ENCODE peak calls at places on chromosomes 12 and 14, in seven cellular contexts. W is dorsolateral prefrontal cortex, Q is A549, X is ovary, B is stomach, I is foreskin fibroblast, Z is heart right ventricle. Y is an unnamed sample.

GRCh38 chr12:45407188-45407850 is 191.4 kb downstream of the ANO6 start:
- DNase-seq in B (peak), Z (peak), W (no peak), Q (no peak), I (no peak), X (no peak), Y (no peak)

GRCh38 chr14:36671149-36671548 is 9.5 kb downstream of the PAX9 start:
- DNase-seq in Z (no peak), Q (no peak), W (no peak), I (no peak), B (no peak), X (no peak), Y (no peak)

GRCh38 chr14:33700052-33700451 is 250.8 kb downstream of the EGLN3 start:
- DNase-seq in W (no peak), Q (no peak), Z (no peak), I (no peak), X (no peak), B (no peak), Y (no peak)

GRCh38 chr14:65231286-65231980 is 129.1 kb upstream of the MAX start:
- DNase-seq in X (no peak), Z (no peak), W (no peak), Q (no peak), I (no peak), B (no peak), Y (no peak)

GRCh38 chr14:104723651-104724406 is at the start of gene ADSS1:
- DNase-seq in X (peak), Z (peak), I (peak), Q (peak), B (peak), W (no peak), Y (no peak)

GRCh38 chr12:72241552-72241951 is 30.6 kb upstream of the TRHDE start:
- DNase-seq in X (no peak), W (no peak), Q (no peak), B (no peak), Z (no peak), I (no peak), Y (no peak)

GRCh38 chr12:92079054-92079385 is 66.6 kb downstream of the BTG1 start:
- DNase-seq in I (no peak), Z (no peak), Q (no peak), W (no peak), B (no peak), X (no peak), Y (no peak)

GRCh38 chr12:25186788-25187397 is 8.1 kb downstream of the DNAI7 start:
- DNase-seq in X (no peak), Z (no peak), I (no peak), W (no peak), Q (no peak), B (no peak), Y (no peak)

GRCh38 chr12:130868412-130868811 is 3.5 kb upstream of the RAN start:
- DNase-seq in Q (no peak), I (no peak), X (no peak), W (no peak), Z (no peak), B (no peak), Y (no peak)

GRCh38 chr14:93780811-93781210 is 7.5 kb downstream of the PRIMA1 start:
- DNase-seq in B (no peak), Q (no peak), W (no peak), Z (no peak), I (no peak), X (no peak), Y (no peak)

GRCh38 chr12:96811083-96811482 is 96.0 kb upstream of the NEDD1 start:
- DNase-seq in W (no peak), B (no peak), X (no peak), Q (peak), I (peak), Z (no peak), Y (peak)

GRCh38 chr14:95652690-95653089 is 33.5 kb upstream of the TCL1B start:
- DNase-seq in B (no peak), W (no peak), X (no peak), I (no peak), Q (no peak), Z (no peak), Y (no peak)

GRCh38 chr12:75446857-75447256 is 33.7 kb upstream of the GLIPR1 start:
- DNase-seq in B (no peak), Z (no peak), I (peak), X (no peak), W (no peak), Q (peak), Y (peak)

GRCh38 chr14:68692916-68693771 is 99.7 kb downstream of the ZFP36L1 start:
- DNase-seq in B (no peak), Q (no peak), X (no peak), I (peak), Z (no peak), W (no peak), Y (peak)

GRCh38 chr12:111636209-111636928 is 37.3 kb upstream of the ATXN2 start:
- DNase-seq in B (peak), Q (no peak), Z (peak), W (peak), I (peak), X (peak), Y (peak)

GRCh38 chr14:35384386-35385041 is 20.0 kb downstream of the NFKBIA start:
- DNase-seq in I (peak), X (peak), Q (no peak), W (no peak), Z (peak), B (no peak), Y (peak)

GRCh38 chr12:26043139-26044006 is 81.5 kb downstream of the BHLHE41 start:
- DNase-seq in I (no peak), Z (no peak), W (no peak), B (no peak), X (no peak), Q (no peak), Y (no peak)

GRCh38 chr14:21241218-21241819 is 27.9 kb downstream of the HNRNPC start:
- DNase-seq in X (no peak), Q (no peak), I (peak), Z (no peak), B (no peak), W (no peak), Y (no peak)

GRCh38 chr12:62621239-62621638 is 154.6 kb downstream of the MON2 start:
- DNase-seq in Q (no peak), W (no peak), Z (no peak), I (no peak), X (no peak), B (no peak), Y (no peak)

GRCh38 chr12:112309797-112310196 is 72.4 kb downstream of the HECTD4 start:
- DNase-seq in W (no peak), X (no peak), B (no peak), I (no peak), Q (no peak), Z (no peak), Y (no peak)

GRCh38 chr12:124774462-124775167 is 89.0 kb downstream of the SCARB1 start:
- DNase-seq in Z (no peak), W (peak), Q (no peak), I (peak), X (peak), B (no peak), Y (peak)

GRCh38 chr12:19775241-19775640 is 335.9 kb downstream of the AEBP2 start:
- DNase-seq in I (no peak), B (no peak), X (no peak), Z (no peak), Q (no peak), W (no peak), Y (no peak)

GRCh38 chr14:73260574-73260973 is 23.3 kb downstream of the PAPLN start:
- DNase-seq in X (no peak), W (no peak), Q (no peak), I (no peak), Z (no peak), B (no peak), Y (no peak)

GRCh38 chr12:27534765-27535161 is 10.8 kb downstream of the PPFIBP1 start:
- DNase-seq in B (no peak), W (no peak), I (no peak), X (no peak), Z (no peak), Q (no peak), Y (no peak)

GRCh38 chr12:59044791-59045190 is 124.5 kb upstream of the LRIG3 start:
- DNase-seq in X (no peak), Q (no peak), W (no peak), I (no peak), B (no peak), Z (no peak), Y (no peak)

GRCh38 chr12:124381454-124382207 is 86.7 kb downstream of the RFLNA start:
- DNase-seq in X (peak), W (peak), Z (peak), I (peak), Q (peak), B (peak), Y (no peak)

GRCh38 chr14:104936361-104937155 is 11.9 kb downstream of the PLD4 start:
- DNase-seq in I (no peak), Q (no peak), W (no peak), B (no peak), X (no peak), Z (no peak), Y (no peak)

GRCh38 chr12:111342376-111342775 is 26.5 kb downstream of the PHETA1 start:
- DNase-seq in W (no peak), I (no peak), X (no peak), Q (no peak), B (no peak), Z (no peak), Y (no peak)

GRCh38 chr12:100752841-100753240 is 41.7 kb upstream of the ANO4 start:
- DNase-seq in X (no peak), B (no peak), I (no peak), W (no peak), Q (no peak), Z (no peak), Y (no peak)

GRCh38 chr14:103361868-103362267 is 23.3 kb upstream of the MARK3 start:
- DNase-seq in W (no peak), B (no peak), Z (no peak), X (no peak), Q (peak), I (peak), Y (peak)

GRCh38 chr14:89384023-89384422 is 33.0 kb downstream of the FOXN3 start:
- DNase-seq in I (no peak), Q (no peak), W (no peak), B (no peak), X (no peak), Z (no peak), Y (no peak)

GRCh38 chr12:69510176-69510827 is 40.1 kb downstream of the FRS2 start:
- DNase-seq in X (no peak), Z (no peak), Q (no peak), B (peak), I (no peak), W (no peak), Y (no peak)

GRCh38 chr12:64497484-64497883 is 45.6 kb downstream of the TBK1 start:
- DNase-seq in I (no peak), B (no peak), X (no peak), Z (no peak), Q (no peak), W (no peak), Y (no peak)

GRCh38 chr12:68154768-68155167 is 4.8 kb downstream of the IFNG start:
- DNase-seq in B (no peak), I (no peak), Q (no peak), X (no peak), Z (no peak), W (no peak), Y (no peak)

DNA sequence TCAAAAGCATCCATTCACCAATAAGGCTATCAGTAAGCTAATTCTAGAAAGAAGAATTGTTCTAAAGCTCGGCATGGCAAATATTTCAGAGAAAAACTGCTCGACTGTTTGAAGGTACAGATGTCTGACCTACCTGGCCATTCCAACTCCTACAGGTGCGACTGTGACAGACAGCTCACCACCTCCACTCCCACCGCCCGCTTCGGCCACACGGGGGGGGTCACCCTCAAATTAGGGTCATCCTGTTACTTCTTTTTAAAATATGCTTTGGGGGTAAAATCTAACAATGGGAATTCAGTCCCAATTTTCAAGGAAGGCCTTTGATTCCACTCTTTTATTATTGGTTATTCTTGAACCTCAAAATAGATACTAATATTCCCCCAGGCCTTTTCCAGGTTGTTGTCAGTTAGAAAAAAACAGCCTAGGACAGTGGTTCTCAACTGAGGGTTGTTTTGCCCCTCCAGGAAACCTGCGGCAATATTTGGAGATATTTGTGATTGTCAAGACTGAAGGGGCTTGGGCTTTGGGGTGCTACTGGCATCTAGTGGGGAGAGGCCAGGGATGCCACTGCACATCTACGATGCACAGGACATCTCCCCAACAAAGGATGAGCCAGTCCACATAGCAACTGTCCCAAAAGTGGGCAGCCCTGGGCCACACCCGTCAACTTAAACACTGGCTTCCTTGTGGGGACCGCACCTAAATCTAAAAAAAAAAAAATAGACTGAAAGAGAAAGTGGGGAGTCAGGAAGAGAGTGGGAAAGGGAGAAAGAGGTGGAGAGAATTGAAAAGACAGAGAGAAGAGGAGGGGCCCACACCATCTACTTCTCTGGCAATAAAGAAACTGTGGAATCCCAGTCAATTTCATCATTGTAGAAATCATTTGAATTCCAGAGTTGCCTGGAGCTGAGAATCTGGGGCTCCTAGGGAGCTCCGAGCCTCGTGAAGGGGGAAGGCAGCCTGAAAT is 81.0 kb downstream of the BCL11B start:
- DNase-seq in B (no peak), X (no peak), W (no peak), Z (no peak), I (no peak), Q (no peak), Y (no peak)
- H3K4me3 ChIP-seq in B (peak), X (peak), W (peak), Z (peak), I (no peak), Q (no peak), Y (no peak)

GRCh38 chr14:55122441-55122986 is 6.5 kb upstream of the LGALS3 start:
- DNase-seq in Z (peak), X (peak), W (no peak), I (peak), B (peak), Q (no peak), Y (no peak)
- TF ChIP-seq CTCF in Z (no peak), X (no peak), W (no peak), I (no peak), B (no peak), Q (no peak), Y (no peak)

GRCh38 chr12:49777800-49778748 is 36.7 kb downstream of the TMBIM6 start:
- DNase-seq in Q (peak), B (peak), W (peak), X (peak), I (peak), Z (no peak), Y (no peak)

GRCh38 chr12:49776858-49777257 is 35.5 kb downstream of the TMBIM6 start:
- DNase-seq in W (no peak), X (no peak), Z (no peak), I (no peak), Q (no peak), B (no peak), Y (no peak)

GRCh38 chr12:49776413-49776812 is 35.1 kb downstream of the TMBIM6 start:
- DNase-seq in I (peak), B (peak), Q (peak), Z (peak), W (peak), X (peak), Y (peak)

GRCh38 chr12:49777341-49777740 is 36.0 kb downstream of the TMBIM6 start:
- DNase-seq in Z (no peak), W (no peak), I (no peak), B (no peak), Q (no peak), X (no peak), Y (no peak)
- H3K4me3 ChIP-seq in Z (no peak), W (no peak), I (no peak), B (no peak), Q (no peak), X (no peak), Y (no peak)

GRCh38 chr14:77376771-77377501 is at the start of the genes SAMD15 and TMED8:
- DNase-seq in Z (peak), I (peak), W (peak), Q (peak), X (peak), B (peak), Y (peak)
- TF ChIP-seq CTCF in Z (peak), I (no peak), W (peak), Q (no peak), X (peak), B (no peak), Y (no peak)

DNA sequence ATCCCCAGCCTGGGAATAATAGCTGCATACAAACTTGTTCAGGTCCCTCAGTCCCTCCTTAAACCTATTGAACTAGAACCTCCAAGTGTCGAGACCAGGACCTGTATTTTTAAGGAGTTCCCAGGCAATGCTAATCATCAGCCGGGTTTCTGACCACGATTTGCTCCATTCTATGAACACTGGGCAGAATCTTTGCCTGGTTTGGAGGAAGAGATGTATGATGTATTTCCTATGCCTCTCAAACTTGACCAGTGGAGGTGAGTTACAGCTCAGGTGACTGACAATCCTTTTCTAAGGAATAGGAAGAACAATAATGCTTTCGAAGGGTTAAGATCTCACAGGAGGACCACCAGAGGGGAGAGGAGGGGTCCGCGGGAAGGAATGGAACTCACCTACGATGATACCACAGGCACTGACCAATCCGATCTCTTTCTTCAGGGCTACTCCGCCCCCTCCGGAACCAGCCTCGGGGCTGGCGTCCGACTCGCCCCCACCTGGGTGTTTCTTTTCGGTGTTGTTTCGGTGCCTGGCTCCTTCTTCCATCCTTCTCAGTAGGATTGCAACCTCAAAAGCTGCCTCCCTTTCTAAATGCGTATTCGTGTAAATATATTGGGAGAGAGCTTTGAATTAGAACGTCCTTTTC is 967 bp downstream of the SLC7A8 start:
- DNase-seq in Z (no peak), W (peak), I (no peak), X (peak), B (peak), Q (no peak), Y (no peak)
- H3K4me3 ChIP-seq in Z (peak), W (peak), I (peak), X (peak), B (peak), Q (peak), Y (peak)

GRCh38 chr12:21065845-21066244 is 65.1 kb upstream of the SLCO1B1 start:
- DNase-seq in B (no peak), Z (no peak), I (no peak), X (no peak), W (no peak), Q (no peak), Y (no peak)
- TF ChIP-seq CTCF in B (peak), Z (peak), I (no peak), X (no peak), W (no peak), Q (peak), Y (peak)

GRCh38 chr12:103812789-103813188 is 28.2 kb downstream of the NT5DC3 start:
- DNase-seq in I (no peak), Q (no peak), B (no peak), X (no peak), Z (no peak), W (no peak), Y (no peak)
- H3K4me3 ChIP-seq in I (no peak), Q (no peak), B (no peak), X (no peak), Z (no peak), W (no peak), Y (no peak)

GRCh38 chr14:79376557-79376956 is 834.7 kb downstream of the DIO2 start:
- DNase-seq in B (no peak), X (no peak), W (no peak), Q (no peak), I (no peak), Z (no peak), Y (no peak)
- TF ChIP-seq CTCF in B (no peak), X (no peak), W (no peak), Q (no peak), I (no peak), Z (no peak), Y (no peak)

GRCh38 chr14:56817396-56817921 is 7.2 kb upstream of the OTX2 start:
- DNase-seq in W (no peak), Q (no peak), Z (no peak), B (no peak), I (no peak), X (no peak), Y (no peak)
- H3K4me3 ChIP-seq in W (no peak), Q (no peak), Z (no peak), B (no peak), I (no peak), X (no peak), Y (no peak)

GRCh38 chr12:3003593-3003992 is 44.4 kb downstream of the TEAD4 start:
- DNase-seq in I (no peak), W (no peak), Z (no peak), X (no peak), B (no peak), Q (no peak), Y (no peak)
- TF ChIP-seq CTCF in I (no peak), W (no peak), Z (no peak), X (no peak), B (no peak), Q (no peak), Y (no peak)